ENCODE peak calls at places on chromosomes 4 and X, in four cellular contexts. E is K562, K is HepG2, O is WTC11. Y is an unnamed sample.

GRCh38 chr4:91325495-91325894 is 978.3 kb upstream of the GRID2 start:
- DNase-seq in O (no peak), K (no peak), E (no peak), Y (no peak)

GRCh38 chr4:48340276-48340904 is 939 bp upstream of the SLAIN2 start:
- DNase-seq in K (no peak), E (peak), O (no peak), Y (peak)

GRCh38 chr4:83599183-83599582 is 63.3 kb downstream of the GPAT3 start:
- DNase-seq in O (no peak), E (peak), K (peak), Y (peak)

GRCh38 chr4:130478406-130478805 is 1382.5 kb downstream of the C4orf33 start:
- DNase-seq in K (no peak), E (no peak), O (no peak), Y (no peak)

GRCh38 chrX:144896323-144896722 is 351.0 kb upstream of the SPANXN1 start:
- DNase-seq in K (no peak), E (no peak), O (no peak), Y (no peak)

GRCh38 chrX:22126311-22126710 is 94.2 kb downstream of the PHEX start:
- DNase-seq in E (no peak), O (no peak), K (no peak), Y (no peak)

GRCh38 chrX:13123247-13123856 is 78.9 kb upstream of the FAM9C start:
- DNase-seq in K (peak), O (no peak), E (no peak), Y (no peak)

GRCh38 chr4:138611721-138612120 is 369.6 kb upstream of the SLC7A11 start:
- DNase-seq in E (no peak), O (no peak), K (no peak), Y (no peak)

GRCh38 chr4:80646061-80646460 is 310.5 kb downstream of the CFAP299 start:
- DNase-seq in O (no peak), E (no peak), K (peak), Y (no peak)

GRCh38 chr4:54149323-54149722 is 49.4 kb downstream of the GSX2 start:
- DNase-seq in K (no peak), O (no peak), E (no peak), Y (no peak)

GRCh38 chr4:152983221-152983620 is 47.1 kb downstream of the FHDC1 start:
- DNase-seq in K (no peak), O (peak), E (peak), Y (no peak)

GRCh38 chrX:119187298-119187697 is 48.8 kb upstream of the PGRMC1 start:
- DNase-seq in O (no peak), K (peak), E (peak), Y (no peak)

GRCh38 chrX:120463241-120463640 is 5.9 kb downstream of the LAMP2 start:
- DNase-seq in E (no peak), O (no peak), K (peak), Y (no peak)

GRCh38 chrX:132957211-132958085 is 981 bp downstream of the HS6ST2 start:
- DNase-seq in E (no peak), K (no peak), O (peak), Y (peak)

GRCh38 chr4:182475539-182475938 is 232.3 kb downstream of the TENM3 start:
- DNase-seq in K (no peak), E (no peak), O (no peak), Y (no peak)

GRCh38 chrX:68895339-68896250 is 66.8 kb downstream of the EFNB1 start:
- DNase-seq in E (peak), K (peak), O (no peak), Y (no peak)

GRCh38 chr4:118989098-118990080 is 100.7 kb downstream of the SYNPO2 start:
- DNase-seq in K (no peak), E (no peak), O (no peak), Y (no peak)

GRCh38 chr4:158722291-158722916 is 792 bp downstream of the PPID start:
- DNase-seq in E (peak), O (no peak), K (peak), Y (peak)

GRCh38 chr4:7398788-7399432 is 35.8 kb downstream of the PSAPL1 start:
- DNase-seq in K (no peak), O (no peak), E (no peak), Y (no peak)
- TF ChIP-seq ELF4 in K (no peak), O (no peak), E (no peak), Y (no peak)

GRCh38 chrX:91435465-91435864 is 826 bp downstream of the PABPC5 start:
- DNase-seq in E (no peak), O (no peak), K (no peak), Y (no peak)

GRCh38 chrX:91434351-91435168 is at the start of gene PABPC5:
- DNase-seq in K (no peak), O (peak), E (no peak), Y (no peak)
- TF ChIP-seq ELF4 in K (no peak), O (no peak), E (no peak), Y (no peak)

DNA sequence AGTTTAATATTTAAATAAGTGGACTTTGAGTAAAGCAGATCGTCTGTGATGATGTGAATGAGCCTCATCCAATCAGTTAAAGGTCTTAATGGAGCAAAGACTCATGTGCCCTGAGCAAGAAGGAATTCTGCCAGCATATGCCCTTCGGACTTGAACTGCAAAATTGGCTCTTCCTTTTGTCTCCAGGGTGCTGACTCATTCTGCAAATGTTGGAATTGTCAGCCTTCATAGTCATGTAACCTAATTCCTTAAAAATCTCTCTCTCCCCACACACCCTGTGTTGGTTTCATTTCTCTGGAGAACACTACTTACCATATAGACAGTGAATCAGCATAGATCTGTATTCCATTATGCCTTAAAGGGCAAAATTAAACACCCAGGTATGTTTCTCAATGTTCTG is 609.8 kb upstream of the GALNTL6 start:
- DNase-seq in K (no peak), O (no peak), E (no peak), Y (no peak)
- TF ChIP-seq ELF4 in K (no peak), O (no peak), E (no peak), Y (no peak)

GRCh38 chr4:168604496-168605373 is 107.9 kb downstream of the PALLD start:
- DNase-seq in O (no peak), K (no peak), E (no peak), Y (peak)
- TF ChIP-seq ELF4 in O (no peak), K (no peak), E (no peak), Y (no peak)

GRCh38 chrX:7690842-7691241 is 152.1 kb upstream of the VCX start:
- DNase-seq in K (no peak), O (peak), E (no peak), Y (no peak)
- TF ChIP-seq ELF4 in K (no peak), O (no peak), E (no peak), Y (no peak)

GRCh38 chr4:183527326-183527725 is 22.5 kb downstream of the ING2 start:
- DNase-seq in E (no peak), K (no peak), O (no peak), Y (no peak)

GRCh38 chr4:183533698-183534097 is 28.8 kb downstream of the ING2 start:
- DNase-seq in O (peak), E (peak), K (no peak), Y (peak)

DNA sequence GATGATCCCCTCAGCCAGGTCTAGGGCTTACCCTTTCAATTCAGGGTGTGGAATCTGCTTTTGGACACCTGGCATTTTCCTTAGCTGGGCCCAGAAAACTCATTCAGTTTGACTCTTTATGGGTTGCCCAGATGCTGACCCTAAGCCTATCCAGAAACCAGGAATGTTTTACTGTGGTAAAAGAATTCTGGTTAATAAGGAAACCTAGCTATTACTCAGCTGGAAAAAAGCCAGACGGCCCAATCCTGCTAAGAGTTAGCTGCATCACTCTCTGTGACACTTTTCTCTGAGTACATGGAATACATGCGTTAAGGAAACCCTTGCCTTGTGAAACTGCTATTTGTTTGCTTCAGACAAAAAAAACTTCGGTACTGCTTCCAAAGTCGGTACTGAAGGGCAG is 28.0 kb downstream of the ING2 start:
- DNase-seq in K (no peak), E (no peak), O (no peak), Y (no peak)
- TF ChIP-seq ELF4 in K (no peak), E (no peak), O (no peak), Y (no peak)

GRCh38 chrX:2383735-2384134 is 117.0 kb downstream of the DHRSX start:
- DNase-seq in E (no peak), K (no peak), O (no peak), Y (no peak)
- TF ChIP-seq ELF4 in E (no peak), K (no peak), O (no peak), Y (no peak)

GRCh38 chrX:45758319-45758718 is 557.6 kb upstream of the DIPK2B start:
- DNase-seq in K (no peak), E (no peak), O (no peak), Y (no peak)
- TF ChIP-seq ELF4 in K (no peak), E (no peak), O (no peak), Y (no peak)